ENCODE peak calls at places on chromosomes 1 and 21, in four cellular contexts. One of them, this sample, is unnamed.
A peak's percentile ranks its signal among the peaks of the same experiment; 100 is the strongest.

GRCh38 chr1:234977891-234978396 is 150.7 kb downstream of the TOMM20 start:
- DNase-seq in fibroblast of the conjunctiva: no peak
- DNase-seq in left ventricle myocardium superior: no peak
- DNase-seq in RPMI7951: peak; percentile 52
- DNase-seq in this sample: no peak

GRCh38 chr1:46940307-46940706 is 969 bp downstream of the CYP4A11 start:
- DNase-seq in fibroblast of the conjunctiva: no peak
- DNase-seq in left ventricle myocardium superior: no peak
- DNase-seq in RPMI7951: no peak
- DNase-seq in this sample: no peak

GRCh38 chr1:225746361-225747179 is 31.1 kb upstream of the SRP9 start:
- DNase-seq in fibroblast of the conjunctiva: peak; percentile 83
- DNase-seq in left ventricle myocardium superior: peak; percentile 73
- DNase-seq in RPMI7951: peak; percentile 89
- DNase-seq in this sample: peak; percentile 64

GRCh38 chr1:206890690-206891089 is 6.6 kb upstream of the IL24 start:
- DNase-seq in fibroblast of the conjunctiva: no peak
- DNase-seq in left ventricle myocardium superior: no peak
- DNase-seq in RPMI7951: peak; percentile 90
- DNase-seq in this sample: no peak

GRCh38 chr1:161019767-161020572 is 982 bp downstream of the F11R start:
- DNase-seq in fibroblast of the conjunctiva: no peak
- DNase-seq in left ventricle myocardium superior: no peak
- DNase-seq in RPMI7951: no peak
- DNase-seq in this sample: no peak

GRCh38 chr21:34807881-34808568 is 139.2 kb downstream of the CLIC6 start:
- DNase-seq in fibroblast of the conjunctiva: peak; percentile 81
- DNase-seq in left ventricle myocardium superior: no peak
- DNase-seq in RPMI7951: peak; percentile 91
- DNase-seq in this sample: peak; percentile 79

GRCh38 chr1:226870323-226871046 is at the start of gene PSEN2:
- DNase-seq in fibroblast of the conjunctiva: no peak
- DNase-seq in left ventricle myocardium superior: peak; percentile 87
- DNase-seq in RPMI7951: peak; percentile 69
- DNase-seq in this sample: peak; percentile 47

GRCh38 chr1:32470431-32470830 is 5.6 kb downstream of the ZBTB8B start:
- DNase-seq in fibroblast of the conjunctiva: no peak
- DNase-seq in left ventricle myocardium superior: no peak
- DNase-seq in RPMI7951: no peak
- DNase-seq in this sample: no peak

GRCh38 chr1:218473527-218473926 is 128.4 kb downstream of the TGFB2 start:
- DNase-seq in fibroblast of the conjunctiva: no peak
- DNase-seq in left ventricle myocardium superior: no peak
- DNase-seq in RPMI7951: peak; percentile 76
- DNase-seq in this sample: no peak

GRCh38 chr1:85275701-85276289 is 637 bp downstream of the BCL10 start:
- DNase-seq in fibroblast of the conjunctiva: no peak
- DNase-seq in left ventricle myocardium superior: no peak
- DNase-seq in RPMI7951: no peak
- DNase-seq in this sample: no peak